ENCODE peak calls at places on chromosomes 11 and 22, in six cellular contexts. L is activated naive CD8-positive, alpha-beta T cell treated with anti-CD3 and anti-CD28 coated beads for 36 hours; B is GM18507; Z is neural crest cell; V is Daoy; O is ureter. W is an unnamed sample.

GRCh38 chr22:29251265-29251664 is 16.5 kb downstream of the RHBDD3 start:
- DNase-seq in B (no peak), L (no peak), O (no peak), Z (no peak), V (no peak), W (no peak)

GRCh38 chr22:17952273-17952801 is 72.0 kb downstream of the MICAL3 start:
- DNase-seq in Z (no peak), O (no peak), L (no peak), V (no peak), B (no peak), W (no peak)

GRCh38 chr11:12868315-12869073 is 140.6 kb upstream of the RASSF10 start:
- DNase-seq in O (no peak), L (no peak), V (no peak), Z (no peak), B (no peak), W (no peak)

GRCh38 chr11:112279901-112280267 is 19.2 kb upstream of the PLET1 start:
- DNase-seq in B (peak; percentile 45), O (peak; percentile 70), Z (peak; percentile 75), L (peak; percentile 77), V (peak; percentile 64), W (no peak)

GRCh38 chr11:111939836-111940604 is 2.9 kb downstream of the DIXDC1 start:
- DNase-seq in B (no peak), Z (no peak), V (peak; percentile 88), O (no peak), L (no peak), W (no peak)

GRCh38 chr11:120467627-120468026 is 43.9 kb upstream of the GRIK4 start:
- DNase-seq in L (no peak), B (no peak), O (no peak), V (peak; percentile 24), Z (no peak), W (no peak)

GRCh38 chr11:6927030-6927617 is 898 bp downstream of the ZNF215 start:
- DNase-seq in Z (no peak), B (no peak), O (no peak), L (no peak), V (no peak), W (peak; percentile 66)

GRCh38 chr11:9310485-9310884 is 3.9 kb downstream of the TMEM41B start:
- DNase-seq in L (no peak), B (no peak), O (no peak), V (no peak), Z (no peak), W (no peak)

GRCh38 chr11:12731841-12732336 is 57.7 kb downstream of the TEAD1 start:
- DNase-seq in O (no peak), L (no peak), V (peak; percentile 67), B (no peak), Z (no peak), W (no peak)

GRCh38 chr22:37316405-37316804 is 34.1 kb downstream of the CYTH4 start:
- DNase-seq in V (no peak), Z (no peak), B (no peak), L (no peak), O (no peak), W (no peak)

GRCh38 chr11:10746871-10747270 is 4.2 kb upstream of the CTR9 start:
- DNase-seq in B (no peak), Z (no peak), L (no peak), V (peak; percentile 25), O (no peak), W (no peak)

GRCh38 chr11:72349053-72349452 is 85.3 kb downstream of the CLPB start:
- DNase-seq in Z (no peak), L (no peak), V (no peak), B (no peak), O (no peak), W (no peak)

GRCh38 chr11:77183421-77183984 is 55.5 kb downstream of the MYO7A start:
- DNase-seq in O (no peak), V (no peak), Z (no peak), B (no peak), L (no peak), W (no peak)

GRCh38 chr11:19244084-19244483 is 3.3 kb upstream of the E2F8 start:
- DNase-seq in B (no peak), Z (no peak), V (no peak), O (peak; percentile 65), L (no peak), W (no peak)

GRCh38 chr11:65150513-65151271 is 16.4 kb upstream of the SYVN1 start:
- DNase-seq in Z (no peak), V (peak; percentile 92), B (no peak), O (peak; percentile 90), L (peak; percentile 32), W (no peak)

GRCh38 chr11:8720868-8721739 is 38.5 kb downstream of the RPL27A start:
- DNase-seq in L (no peak), V (no peak), B (no peak), Z (no peak), O (peak; percentile 83), W (no peak)

GRCh38 chr22:24224468-24224867 is 20.4 kb downstream of the GGT5 start:
- DNase-seq in L (no peak), O (no peak), Z (no peak), B (no peak), V (no peak), W (no peak)

GRCh38 chr11:60880635-60881282 is 13.4 kb downstream of the ZP1 start:
- DNase-seq in O (no peak), Z (no peak), L (no peak), B (no peak), V (no peak), W (no peak)

GRCh38 chr11:117816151-117816741 is 8.3 kb downstream of the FXYD2 start:
- DNase-seq in V (peak; percentile 52), L (no peak), B (no peak), O (no peak), Z (peak; percentile 59), W (no peak)

GRCh38 chr11:110728476-110728875 is 16.2 kb upstream of the ARHGAP20 start:
- DNase-seq in O (no peak), B (no peak), V (no peak), L (no peak), Z (no peak), W (no peak)

GRCh38 chr11:93099811-93100210 is 98.0 kb downstream of the SLC36A4 start:
- DNase-seq in L (no peak), V (no peak), O (no peak), Z (no peak), B (no peak), W (no peak)

GRCh38 chr11:3143136-3143880 is 21.8 kb downstream of the OSBPL5 start:
- DNase-seq in O (no peak), V (no peak), L (no peak), Z (no peak), B (no peak), W (no peak)